ENCODE peak calls at places on chromosomes 4 and X, in eight cellular contexts. O, B, Z, N, D, P, I and U are unnamed samples.

GRCh38 chrX:150255441-150256296 is 107.4 kb upstream of the MAMLD1 start:
- DNase-seq in B (no peak), N (no peak), D (no peak), I (no peak), O (no peak), P (no peak), Z (no peak), U (no peak)

GRCh38 chr4:41611881-41612871 is 74.2 kb downstream of the LIMCH1 start:
- DNase-seq in P (peak; percentile 64), N (peak; percentile 55), I (peak; percentile 63), B (no peak), O (peak; percentile 41), D (peak; percentile 55), Z (peak; percentile 85), U (no peak)

GRCh38 chr4:98802673-98803286 is 126.2 kb downstream of the EIF4E start:
- DNase-seq in N (no peak), O (no peak), I (no peak), D (peak; percentile 21), B (no peak), P (no peak), Z (peak; percentile 31), U (no peak)

GRCh38 chr4:25172964-25173917 is 13.0 kb upstream of the SEPSECS start:
- DNase-seq in O (no peak), B (peak; percentile 89), I (peak; percentile 62), N (no peak), Z (peak; percentile 99), P (peak; percentile 77), D (peak; percentile 98), U (no peak)

GRCh38 chr4:61277785-61278184 is 77.7 kb downstream of the ADGRL3 start:
- DNase-seq in Z (peak; percentile 2), I (no peak), D (no peak), N (no peak), P (no peak), B (no peak), O (no peak), U (no peak)

GRCh38 chr4:6095023-6095817 is 77.0 kb upstream of the C4orf50 start:
- DNase-seq in D (no peak), P (no peak), Z (peak; percentile 12), I (no peak), B (peak; percentile 59), O (no peak), N (no peak), U (no peak)

GRCh38 chrX:63713510-63713909 is 71.5 kb downstream of the ARHGEF9 start:
- DNase-seq in D (peak; percentile 8), I (no peak), B (no peak), O (no peak), Z (peak; percentile 42), P (peak; percentile 49), N (no peak), U (no peak)

GRCh38 chr4:17094209-17094608 is 195.8 kb upstream of the LDB2 start:
- DNase-seq in B (no peak), I (no peak), O (no peak), D (peak; percentile 21), N (no peak), P (no peak), Z (no peak), U (no peak)

GRCh38 chrX:72477787-72478186 is 94.9 kb downstream of the HDAC8 start:
- DNase-seq in N (no peak), P (no peak), D (peak; percentile 8), Z (no peak), I (no peak), O (no peak), B (no peak), U (no peak)

GRCh38 chr4:85672959-85673358 is 198.0 kb downstream of the ARHGAP24 start:
- DNase-seq in I (no peak), D (no peak), P (no peak), B (no peak), O (no peak), N (no peak), Z (no peak), U (no peak)
- H3K4me1 ChIP-seq in I (no peaks in the 10 kb centered on the region), D (no peaks in the 10 kb centered on the region), P (peaks cover 35% of the 10 kb centered on the region), B (no peaks in the 10 kb centered on the region), O (peaks cover 33% of the 10 kb centered on the region), N (no peaks in the 10 kb centered on the region), Z (no peaks in the 10 kb centered on the region), U (peaks cover 97% of the 10 kb centered on the region)

GRCh38 chrX:55132416-55132815 is 43.6 kb downstream of the PAGE2 start:
- DNase-seq in I (no peak), P (no peak), O (no peak), B (no peak), D (no peak), Z (no peak), N (no peak), U (no peak)

GRCh38 chrX:55135171-55135570 is 46.4 kb downstream of the PAGE2 start:
- DNase-seq in D (peak; percentile 40), Z (peak; percentile 4), N (no peak), P (peak; percentile 9), B (peak; percentile 24), O (peak; percentile 11), I (peak; percentile 45), U (no peak)
- H3K9me3 ChIP-seq in D (no peaks in the 10 kb centered on the region), Z (no peaks in the 10 kb centered on the region), N (no peaks in the 10 kb centered on the region), P (no peaks in the 10 kb centered on the region), B (no peaks in the 10 kb centered on the region), O (no peaks in the 10 kb centered on the region), I (no peaks in the 10 kb centered on the region), U (no peaks in the 10 kb centered on the region)

GRCh38 chr4:173526034-173526482 is 4.0 kb downstream of the HAND2 start:
- DNase-seq in O (no peak), D (peak; percentile 71), N (no peak), B (no peak), P (no peak), I (no peak), Z (no peak), U (no peak)
- H3K4me3 ChIP-seq in O (no peak overlapping the region), D (peak overlapping the region; percentile 94), N (no peak overlapping the region), B (no peak overlapping the region), P (peak overlapping the region; percentile 62), I (peak overlapping the region; percentile 97), Z (no peak overlapping the region), U (no peak overlapping the region)

GRCh38 chrX:130174937-130175336 is 3.2 kb downstream of the RAB33A start:
- DNase-seq in D (no peak), Z (no peak), I (no peak), O (no peak), B (no peak), P (no peak), N (no peak), U (no peak)

GRCh38 chrX:130172127-130172834 is 519 bp downstream of the RAB33A start:
- DNase-seq in N (no peak), B (no peak), D (no peak), I (no peak), P (no peak), O (no peak), Z (no peak), U (peak; percentile 77)

GRCh38 chrX:130174051-130174704 is 2.4 kb downstream of the RAB33A start:
- DNase-seq in N (no peak), B (no peak), O (no peak), P (peak; percentile 38), I (peak; percentile 50), D (peak; percentile 88), Z (peak; percentile 66), U (no peak)

GRCh38 chrX:130171446-130172126 is at the start of gene RAB33A:
- DNase-seq in I (peak; percentile 53), P (peak; percentile 8), N (peak; percentile 58), B (no peak), O (no peak), D (peak; percentile 36), Z (no peak), U (peak; percentile 82)

DNA sequence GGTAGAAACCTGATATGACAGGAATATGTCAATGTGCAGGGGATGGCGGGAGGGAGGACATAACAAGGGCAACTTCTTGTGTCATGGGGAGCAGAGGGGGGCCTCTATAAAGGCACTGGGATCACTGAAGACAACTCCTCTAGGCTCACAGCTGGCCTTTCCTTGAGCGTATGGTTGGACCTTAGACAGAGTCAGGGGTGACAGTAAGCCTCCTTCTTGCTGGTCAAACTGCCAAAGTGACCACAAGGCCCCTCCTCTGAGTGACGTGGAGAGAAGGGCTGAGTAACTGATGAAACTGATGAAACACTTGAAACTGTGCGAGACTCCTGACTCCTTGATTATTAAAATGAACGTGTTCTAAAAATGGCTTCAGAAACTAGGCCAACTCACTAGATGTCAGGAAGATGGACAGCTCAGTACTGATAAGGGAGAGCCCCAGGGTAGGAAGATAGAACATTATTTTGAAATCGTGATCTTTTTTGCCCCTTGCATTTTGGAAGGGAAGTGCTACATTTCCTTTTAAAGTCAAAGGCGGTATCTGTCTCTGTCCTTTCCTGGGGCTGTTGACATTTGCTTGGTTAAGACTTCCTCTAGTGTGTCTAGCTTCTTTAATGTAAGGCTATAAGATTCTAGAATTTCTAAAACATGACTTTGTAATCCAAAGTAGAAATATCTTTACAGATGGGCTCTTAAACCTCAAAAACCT is 1.6 kb downstream of the RAB33A start:
- DNase-seq in D (peak; percentile 92), Z (peak; percentile 75), P (peak; percentile 32), N (no peak), B (no peak), O (no peak), I (peak; percentile 75), U (peak; percentile 72)
- H3K4me1 ChIP-seq in D (peaks cover 14% of the 10 kb centered on the region), Z (peaks cover 25% of the 10 kb centered on the region), P (peaks cover 13% of the 10 kb centered on the region), N (no peaks in the 10 kb centered on the region), B (peaks cover 27% of the 10 kb centered on the region), O (peaks cover 19% of the 10 kb centered on the region), I (peaks cover 2% of the 10 kb centered on the region), U (peaks cover 10% of the 10 kb centered on the region)

GRCh38 chrX:154598656-154599055 is 13.7 kb downstream of the CTAG1A start:
- DNase-seq in Z (no peak), N (no peak), D (no peak), I (no peak), P (no peak), B (no peak), O (no peak), U (no peak)
- H3K9me3 ChIP-seq in Z (no peaks in the 10 kb centered on the region), N (no peaks in the 10 kb centered on the region), D (peaks cover 2% of the 10 kb centered on the region), I (no peaks in the 10 kb centered on the region), P (no peaks in the 10 kb centered on the region), B (no peaks in the 10 kb centered on the region), O (no peaks in the 10 kb centered on the region), U (no peaks in the 10 kb centered on the region)

DNA sequence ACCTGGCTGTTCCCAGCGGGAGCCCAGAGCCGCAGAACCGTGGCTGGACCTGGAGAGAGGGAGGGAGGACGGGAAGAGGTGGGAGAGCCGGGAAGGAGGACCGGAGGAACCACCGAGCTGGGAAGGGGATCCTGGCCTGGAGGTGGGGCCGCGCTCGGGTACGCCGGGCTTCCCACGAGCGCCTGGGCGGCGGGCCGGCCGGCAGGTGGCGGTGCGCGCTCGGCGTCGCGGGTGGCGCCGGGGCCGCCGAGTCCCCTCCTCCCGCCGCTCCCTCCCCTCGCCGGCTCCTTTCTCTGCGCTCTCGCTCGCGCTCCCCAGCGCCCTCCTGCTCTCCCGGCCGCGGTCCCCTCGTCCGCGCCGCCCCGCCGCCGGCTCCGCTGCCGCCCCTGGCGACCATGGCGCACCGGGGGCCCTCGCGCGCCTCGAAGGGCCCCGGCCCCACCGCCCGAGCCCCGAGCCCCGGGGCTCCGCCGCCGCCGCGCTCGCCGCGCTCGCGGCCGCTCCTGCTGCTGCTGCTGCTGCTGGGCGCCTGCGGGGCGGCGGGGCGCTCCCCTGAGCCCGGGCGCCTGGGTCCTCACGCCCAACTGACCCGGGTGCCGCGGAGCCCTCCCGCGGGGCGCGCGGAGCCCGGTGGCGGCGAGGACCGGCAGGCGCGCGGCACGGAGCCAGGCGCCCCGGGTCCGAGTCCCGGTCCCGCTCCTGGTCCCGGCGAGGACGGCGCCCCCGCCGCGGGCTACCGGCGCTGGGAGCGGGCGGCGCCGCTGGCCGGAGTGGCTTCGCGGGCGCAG is at the start of gene SORCS2:
- DNase-seq in P (peak; percentile 53), N (no peak), B (no peak), O (peak; percentile 42), D (peak; percentile 48), I (peak; percentile 71), Z (no peak), U (peak; percentile 81)
- H3K4me3 ChIP-seq in P (peak within 1 kb of the TSS; percentile 39), N (no peak within 1 kb of the TSS), B (peak within 1 kb of the TSS; percentile 20), O (peak within 1 kb of the TSS; percentile 47), D (peak within 1 kb of the TSS; percentile 73), I (peak within 1 kb of the TSS; percentile 59), Z (peak within 1 kb of the TSS; percentile 79), U (no peak within 1 kb of the TSS)